ENCODE peak calls at places on chromosomes 2 and 18, in eight cellular contexts. R, H, O, M, P, I, Q and B are unnamed samples.

GRCh38 chr2:182319556-182319955 is 107.3 kb downstream of the PDE1A start:
- DNase-seq in R (no peak), H (no peak), O (no peak), M (no peak), P (no peak), I (no peak), Q (no peak), B (no peak)

GRCh38 chr2:225010804-225011203 is 31.5 kb downstream of the DOCK10 start:
- DNase-seq in R (no peak), H (no peak), O (no peak), M (no peak), P (no peak), I (no peak), Q (no peak), B (no peak)

GRCh38 chr2:159516241-159516758 is 100.0 kb downstream of the BAZ2B start:
- DNase-seq in R (peak; percentile 52), H (no peak), O (no peak), M (peak; percentile 82), P (peak; percentile 24), I (no peak), Q (no peak), B (no peak)

GRCh38 chr2:71666094-71666474 is 212.7 kb downstream of the DYSF start:
- DNase-seq in R (no peak), H (no peak), O (peak; percentile 10), M (no peak), P (no peak), I (no peak), Q (no peak), B (no peak)

GRCh38 chr18:35949903-35950627 is 22.4 kb upstream of the RMP24 start:
- DNase-seq in R (peak; percentile 30), H (peak; percentile 48), O (peak; percentile 71), M (peak; percentile 86), P (peak; percentile 82), I (peak; percentile 38), Q (no peak), B (peak; percentile 82)

GRCh38 chr18:69469444-69469919 is 68.8 kb downstream of the DOK6 start:
- DNase-seq in R (no peak), H (no peak), O (peak; percentile 63), M (peak; percentile 77), P (peak; percentile 52), I (no peak), Q (no peak), B (no peak)

GRCh38 chr2:96147593-96148201 is 2.5 kb upstream of the DUSP2 start:
- DNase-seq in R (peak; percentile 49), H (no peak), O (peak; percentile 32), M (peak; percentile 35), P (no peak), I (no peak), Q (no peak), B (no peak)

GRCh38 chr2:128312411-128312810 is 6.3 kb downstream of the HS6ST1 start:
- DNase-seq in R (no peak), H (no peak), O (no peak), M (no peak), P (no peak), I (no peak), Q (peak; percentile 14), B (no peak)

GRCh38 chr2:28063492-28063962 is 173.0 kb downstream of the BABAM2 start:
- DNase-seq in R (no peak), H (no peak), O (no peak), M (no peak), P (no peak), I (no peak), Q (no peak), B (no peak)

GRCh38 chr18:22026889-22027288 is 142.5 kb upstream of the GATA6 start:
- DNase-seq in R (no peak), H (no peak), O (peak; percentile 40), M (peak; percentile 100), P (no peak), I (no peak), Q (no peak), B (no peak)

GRCh38 chr2:11406492-11407381 is 59.2 kb downstream of the E2F6 start:
- DNase-seq in R (no peak), H (no peak), O (no peak), M (peak; percentile 77), P (peak; percentile 65), I (peak; percentile 61), Q (no peak), B (peak; percentile 49)

GRCh38 chr2:204434660-204435462 is 110.4 kb upstream of the PARD3B start:
- DNase-seq in R (no peak), H (no peak), O (no peak), M (peak; percentile 14), P (no peak), I (no peak), Q (no peak), B (no peak)

GRCh38 chr2:40625849-40626248 is 174.0 kb upstream of the SLC8A1 start:
- DNase-seq in R (no peak), H (no peak), O (no peak), M (no peak), P (no peak), I (no peak), Q (no peak), B (no peak)

GRCh38 chr2:234979204-234980167 is 27.7 kb downstream of the SH3BP4 start:
- DNase-seq in R (no peak), H (no peak), O (no peak), M (peak; percentile 90), P (peak; percentile 61), I (no peak), Q (no peak), B (peak; percentile 66)
- H3K27ac ChIP-seq in R (no peak overlapping the region), H (peak overlapping the region; percentile 81), O (no peak overlapping the region), M (peak overlapping the region; percentile 93), P (peak overlapping the region; percentile 63), I (peak overlapping the region; percentile 57), Q (peak overlapping the region; percentile 82), B (peak overlapping the region; percentile 22)

GRCh38 chr2:23042176-23042909 is 342.6 kb upstream of the KLHL29 start:
- DNase-seq in R (no peak), H (no peak), O (no peak), M (no peak), P (peak; percentile 19), I (peak; percentile 41), Q (no peak), B (peak; percentile 39)

GRCh38 chr2:23037596-23037995 is 347.4 kb upstream of the KLHL29 start:
- DNase-seq in R (no peak), H (no peak), O (no peak), M (no peak), P (no peak), I (no peak), Q (no peak), B (no peak)

GRCh38 chr2:23036683-23037082 is 348.3 kb upstream of the KLHL29 start:
- DNase-seq in R (no peak), H (no peak), O (no peak), M (no peak), P (no peak), I (no peak), Q (no peak), B (no peak)

DNA sequence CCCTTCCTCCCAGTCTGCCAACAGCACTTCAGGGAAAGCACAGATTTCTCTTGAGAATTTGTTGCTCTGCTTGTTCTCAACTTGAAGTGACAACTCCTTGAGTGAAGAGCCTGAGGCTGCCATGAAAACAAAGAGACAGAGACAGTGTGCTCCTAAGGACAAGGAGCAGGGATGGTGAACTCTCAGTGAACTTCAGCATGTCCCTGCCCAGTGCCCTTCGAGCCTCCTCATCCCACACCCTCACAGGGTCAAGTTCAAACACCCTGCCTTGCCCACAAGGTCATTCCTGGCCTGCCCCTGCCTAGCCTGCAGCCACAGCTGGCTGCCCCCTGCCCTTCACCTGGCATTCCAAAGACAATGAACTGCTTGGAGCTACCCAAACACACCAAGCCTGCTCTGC is 343.5 kb upstream of the KLHL29 start:
- DNase-seq in R (no peak), H (no peak), O (no peak), M (no peak), P (no peak), I (no peak), Q (no peak), B (no peak)
- H3K27ac ChIP-seq in R (no peak overlapping the region), H (no peak overlapping the region), O (no peak overlapping the region), M (no peak overlapping the region), P (no peak overlapping the region), I (no peak overlapping the region), Q (no peak overlapping the region), B (no peak overlapping the region)

DNA sequence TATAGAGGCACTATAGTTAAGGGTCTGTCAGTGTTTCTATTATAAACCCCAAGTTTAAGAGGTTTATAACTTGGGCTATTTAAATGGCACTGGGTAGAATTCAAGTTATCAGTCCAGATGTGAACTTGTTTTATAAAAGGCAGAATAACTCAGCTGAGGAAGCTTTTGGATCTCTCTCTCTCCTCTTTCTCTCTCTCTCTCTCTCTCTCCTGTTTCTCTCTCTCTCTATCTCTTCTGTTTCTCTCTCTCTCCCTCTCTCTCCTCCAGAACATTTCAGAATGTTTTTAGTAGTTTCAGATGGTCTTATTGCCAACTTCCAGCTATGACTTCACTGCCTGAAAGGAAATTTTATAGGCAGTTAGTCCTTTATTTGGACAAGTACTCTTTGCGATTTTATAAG is 6.4 kb upstream of the BCL11A start:
- DNase-seq in R (no peak), H (no peak), O (no peak), M (no peak), P (no peak), I (no peak), Q (no peak), B (no peak)
- H3K27ac ChIP-seq in R (no peak overlapping the region), H (no peak overlapping the region), O (no peak overlapping the region), M (no peak overlapping the region), P (no peak overlapping the region), I (no peak overlapping the region), Q (no peak overlapping the region), B (no peak overlapping the region)

GRCh38 chr2:88599527-88599926 is 27.7 kb downstream of the EIF2AK3 start:
- DNase-seq in R (peak; percentile 55), H (no peak), O (no peak), M (no peak), P (no peak), I (no peak), Q (no peak), B (no peak)

GRCh38 chr2:88591684-88592083 is 35.6 kb downstream of the EIF2AK3 start:
- DNase-seq in R (no peak), H (no peak), O (no peak), M (no peak), P (no peak), I (no peak), Q (no peak), B (no peak)

GRCh38 chr2:88597168-88597567 is 30.1 kb downstream of the EIF2AK3 start:
- DNase-seq in R (no peak), H (no peak), O (no peak), M (no peak), P (no peak), I (no peak), Q (no peak), B (no peak)

GRCh38 chr2:88600038-88600465 is 27.2 kb downstream of the EIF2AK3 start:
- DNase-seq in R (peak; percentile 87), H (no peak), O (peak; percentile 51), M (peak; percentile 99), P (peak; percentile 17), I (no peak), Q (peak; percentile 52), B (no peak)

DNA sequence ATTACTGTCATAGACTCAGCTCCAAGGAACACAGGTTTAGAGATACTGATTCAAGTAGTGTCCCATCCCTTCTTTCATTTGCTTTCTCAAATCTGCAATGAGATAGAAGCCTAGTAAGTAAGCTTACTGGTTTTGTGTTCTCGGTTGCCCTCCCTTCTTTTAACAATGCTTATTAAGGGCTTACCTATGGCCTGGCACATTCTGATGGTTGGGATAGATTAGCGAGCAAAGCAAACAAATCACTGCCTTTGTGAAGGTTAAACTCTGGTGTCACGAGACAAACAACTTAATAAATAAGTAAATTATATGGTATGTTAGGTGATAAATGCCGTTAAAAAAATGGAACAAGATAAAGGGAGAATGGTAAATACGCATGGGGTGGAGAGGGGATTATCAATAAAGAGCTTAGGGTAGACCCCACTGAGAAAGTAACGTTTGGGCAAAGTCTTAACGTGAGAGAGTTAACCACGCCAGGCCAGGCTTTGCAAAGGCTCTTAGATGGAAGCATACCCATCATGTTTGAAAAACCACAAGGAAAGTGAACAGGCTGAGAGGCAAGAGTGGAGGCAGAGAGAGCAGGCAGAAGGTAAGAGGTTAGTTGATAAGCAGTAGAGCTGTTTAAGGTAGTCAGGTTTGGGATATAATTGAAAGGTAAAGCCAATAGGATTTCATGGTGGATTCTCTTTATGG is 31.0 kb downstream of the EIF2AK3 start:
- DNase-seq in R (no peak), H (no peak), O (no peak), M (peak; percentile 81), P (no peak), I (no peak), Q (no peak), B (no peak)
- H3K27ac ChIP-seq in R (peak overlapping the region; percentile 16), H (no peak overlapping the region), O (no peak overlapping the region), M (no peak overlapping the region), P (no peak overlapping the region), I (no peak overlapping the region), Q (peak overlapping the region; percentile 26), B (no peak overlapping the region)